ENCODE peak calls at places on chromosomes 2 and 18, in five cellular contexts. B, M, L, R and E are unnamed samples.
A peak's percentile ranks its signal among the peaks of the same experiment; 100 is the strongest.

GRCh38 chr2:98944786-98945185 is 8.8 kb upstream of the CRACDL start:
- DNase-seq in L (no peak), B (peak; percentile 65), M (no peak), R (no peak), E (no peak)

GRCh38 chr2:210586381-210586780 is 30.0 kb downstream of the CPS1 start:
- DNase-seq in B (peak; percentile 51), R (no peak), M (no peak), L (no peak), E (no peak)

GRCh38 chr2:233413046-233413445 is 58.8 kb downstream of the DGKD start:
- DNase-seq in R (no peak), B (peak; percentile 71), M (no peak), L (no peak), E (no peak)

GRCh38 chr2:182951948-182952663 is 85.7 kb upstream of the FRZB start:
- DNase-seq in M (no peak), R (no peak), B (no peak), L (no peak), E (no peak)

GRCh38 chr2:240572141-240573031 is 4.1 kb downstream of the RNPEPL1 start:
- DNase-seq in M (no peak), L (no peak), R (no peak), B (no peak), E (no peak)

GRCh38 chr18:23887493-23887892 is 127.1 kb upstream of the TTC39C start:
- DNase-seq in R (no peak), L (peak; percentile 44), B (peak; percentile 74), M (no peak), E (no peak)

GRCh38 chr18:56645415-56646016 is 5.6 kb upstream of the WDR7 start:
- DNase-seq in M (no peak), B (peak; percentile 6), L (peak; percentile 43), R (peak; percentile 20), E (peak; percentile 28)

GRCh38 chr2:3613524-3613905 is 18.6 kb downstream of the COLEC11 start:
- DNase-seq in B (no peak), M (no peak), L (no peak), R (no peak), E (no peak)

GRCh38 chr2:141482697-141483096 is 648.1 kb downstream of the LRP1B start:
- DNase-seq in R (no peak), L (no peak), M (no peak), B (no peak), E (no peak)

GRCh38 chr2:9837451-9837850 is 5.8 kb upstream of the TAF1B start:
- DNase-seq in L (no peak), M (no peak), R (no peak), B (no peak), E (no peak)

GRCh38 chr2:32792416-32792815 is 154.3 kb upstream of the LTBP1 start:
- DNase-seq in R (no peak), M (no peak), L (no peak), B (peak; percentile 81), E (no peak)

GRCh38 chr2:212021947-212022346 is 516.7 kb downstream of the ERBB4 start:
- DNase-seq in B (peak; percentile 60), L (no peak), M (no peak), R (no peak), E (no peak)

GRCh38 chr18:56574827-56575226 is 63.6 kb downstream of the TXNL1 start:
- DNase-seq in B (peak; percentile 86), M (no peak), L (no peak), R (no peak), E (no peak)

GRCh38 chr2:101255501-101255900 is 2.8 kb downstream of the CNOT11 start:
- DNase-seq in R (no peak), M (no peak), B (peak; percentile 27), L (no peak), E (no peak)

GRCh38 chr2:225310745-225311144 is 88.8 kb upstream of the NYAP2 start:
- DNase-seq in M (no peak), L (peak; percentile 16), B (no peak), R (no peak), E (no peak)

GRCh38 chr2:241846406-241846805 is 12.3 kb downstream of the PDCD1 start:
- DNase-seq in R (no peak), M (no peak), B (no peak), L (no peak), E (no peak)

GRCh38 chr2:162318280-162319222 is at the start of gene IFIH1:
- DNase-seq in M (peak; percentile 58), R (peak; percentile 78), L (peak; percentile 46), B (peak; percentile 92), E (peak; percentile 83)

GRCh38 chr18:55321268-55322175 is 266.5 kb downstream of the TCF4 start:
- DNase-seq in M (peak; percentile 29), B (peak; percentile 96), R (no peak), L (peak; percentile 89), E (peak; percentile 89)

GRCh38 chr2:37698931-37699481 is 27.6 kb upstream of the CDC42EP3 start:
- DNase-seq in M (no peak), R (no peak), L (no peak), B (peak; percentile 34), E (peak; percentile 25)

GRCh38 chr2:97935719-97936161 is 60.0 kb downstream of the TMEM131 start:
- DNase-seq in B (peak; percentile 85), L (peak; percentile 32), R (no peak), M (no peak), E (no peak)

GRCh38 chr2:79801082-79801481 is 288.2 kb downstream of the CTNNA2 start:
- DNase-seq in R (no peak), L (no peak), M (no peak), B (no peak), E (no peak)

GRCh38 chr2:230899786-230900185 is 25.3 kb downstream of the GPR55 start:
- DNase-seq in R (no peak), L (no peak), M (no peak), B (no peak), E (no peak)

GRCh38 chr2:210072493-210072892 is 70.1 kb downstream of the RPE start:
- DNase-seq in L (no peak), B (no peak), R (no peak), M (no peak), E (no peak)

GRCh38 chr2:234137400-234138014 is 87.0 kb downstream of the SPP2 start:
- DNase-seq in B (peak; percentile 62), R (no peak), L (no peak), M (no peak), E (peak; percentile 67)

GRCh38 chr2:120287183-120288015 is 34.7 kb downstream of the RALB start:
- DNase-seq in L (no peak), B (peak; percentile 45), R (no peak), M (no peak), E (peak; percentile 58)

GRCh38 chr2:222884114-222884764 is 23.4 kb downstream of the ACSL3 start:
- DNase-seq in B (no peak), L (no peak), M (no peak), R (no peak), E (no peak)

GRCh38 chr2:231663458-231664290 is 44.7 kb upstream of the PTMA start:
- DNase-seq in R (no peak), B (no peak), M (no peak), L (no peak), E (no peak)

GRCh38 chr2:40773291-40773690 is 321.4 kb upstream of the SLC8A1 start:
- DNase-seq in R (no peak), L (no peak), B (no peak), M (no peak), E (no peak)

GRCh38 chr2:169329669-169330554 is 32.4 kb downstream of the LRP2 start:
- DNase-seq in B (no peak), L (no peak), M (no peak), R (no peak), E (no peak)

GRCh38 chr2:7835693-7836680 is 845.9 kb upstream of the ID2 start:
- DNase-seq in B (no peak), R (peak; percentile 14), M (no peak), L (peak; percentile 24), E (no peak)

GRCh38 chr2:144096531-144096930 is 423.4 kb downstream of the ZEB2 start:
- DNase-seq in L (no peak), M (no peak), B (no peak), R (no peak), E (no peak)

GRCh38 chr2:219056896-219057708 is 3.6 kb downstream of the IHH start:
- DNase-seq in M (no peak), L (no peak), R (no peak), B (no peak), E (no peak)

GRCh38 chr18:70181015-70181414 is 24.5 kb downstream of the RTTN start:
- DNase-seq in R (no peak), B (peak; percentile 53), L (peak; percentile 11), M (no peak), E (no peak)

GRCh38 chr2:190843874-190844699 is 36.5 kb upstream of the GLS start:
- DNase-seq in M (no peak), R (no peak), L (no peak), B (no peak), E (no peak)

GRCh38 chr18:62445386-62445917 is 77.4 kb upstream of the ZCCHC2 start:
- DNase-seq in L (no peak), M (no peak), R (no peak), B (no peak), E (no peak)

GRCh38 chr2:139791330-139791729 is 1011.1 kb upstream of the NXPH2 start:
- DNase-seq in R (no peak), B (no peak), L (peak; percentile 69), M (no peak), E (no peak)